ENCODE peak calls at places on chromosome 1, in six cellular contexts. O is left lobe of liver; R is substantia nigra; Z is stimulated activated CD8-positive, alpha-beta memory T cell treated with anti-CD3 and anti-CD28 coated beads, Interleukin-15, amount 100 ng/mL, for 4 hours; Y is left cardiac atrium; U is activated T-cell treated with anti-CD3 and anti-CD28 coated beads for 1 hour. H is an unnamed sample.

GRCh38 chr1:22857661-22858060 is 115.0 kb downstream of the LACTBL1 start:
- DNase-seq in O (no peak), R (no peak), Z (no peak), Y (no peak), U (no peak), H (no peak)

GRCh38 chr1:79235221-79236002 is 228.9 kb upstream of the ADGRL4 start:
- DNase-seq in O (no peak), R (no peak), Z (no peak), Y (no peak), U (no peak), H (no peak)

GRCh38 chr1:234111458-234112142 is 207.1 kb downstream of the SLC35F3 start:
- DNase-seq in O (no peak), R (no peak), Z (no peak), Y (peak), U (no peak), H (peak)

GRCh38 chr1:219340796-219341195 is 167.1 kb downstream of the LYPLAL1 start:
- DNase-seq in O (no peak), R (no peak), Z (no peak), Y (no peak), U (no peak), H (no peak)

GRCh38 chr1:167484726-167485125 is 33.6 kb downstream of the CD247 start:
- DNase-seq in O (no peak), R (no peak), Z (no peak), Y (no peak), U (no peak), H (no peak)

GRCh38 chr1:89994231-89994804 is 592 bp upstream of the ZNF326 start:
- DNase-seq in O (no peak), R (no peak), Z (no peak), Y (no peak), U (no peak), H (no peak)

GRCh38 chr1:157369808-157370521 is 182.3 kb downstream of the FCRL5 start:
- DNase-seq in O (no peak), R (no peak), Z (no peak), Y (no peak), U (peak), H (peak)

GRCh38 chr1:183002797-183003594 is 20.2 kb upstream of the LAMC1 start:
- DNase-seq in O (no peak), R (no peak), Z (no peak), Y (no peak), U (no peak), H (no peak)

GRCh38 chr1:69284508-69284907 is 283.2 kb upstream of the LRRC7 start:
- DNase-seq in O (no peak), R (no peak), Z (no peak), Y (no peak), U (no peak), H (no peak)

GRCh38 chr1:116537439-116537838 is 33.4 kb downstream of the CD58 start:
- DNase-seq in O (no peak), R (no peak), Z (no peak), Y (no peak), U (no peak), H (no peak)

GRCh38 chr1:59272507-59272906 is 24.4 kb upstream of the FGGY start:
- DNase-seq in O (no peak), R (no peak), Z (no peak), Y (no peak), U (no peak), H (no peak)

GRCh38 chr1:167714851-167715652 is 6.7 kb upstream of the MPZL1 start:
- DNase-seq in O (peak), R (peak), Z (peak), Y (peak), U (peak), H (peak)

GRCh38 chr1:46747683-46748288 is 28.9 kb upstream of the EFCAB14 start:
- DNase-seq in O (no peak), R (no peak), Z (no peak), Y (peak), U (no peak), H (peak)

GRCh38 chr1:75794382-75794781 is 2.3 kb upstream of the MSH4 start:
- DNase-seq in O (no peak), R (no peak), Z (no peak), Y (no peak), U (no peak), H (no peak)

GRCh38 chr1:202505356-202505755 is 156.9 kb downstream of the PPP1R12B start:
- DNase-seq in O (no peak), R (no peak), Z (no peak), Y (no peak), U (no peak), H (no peak)

GRCh38 chr1:86703696-86704455 is 500 bp upstream of the SH3GLB1 start:
- DNase-seq in O (no peak), R (peak), Z (peak), Y (no peak), U (peak), H (peak)

GRCh38 chr1:78351551-78352216 is 139.1 kb upstream of the PTGFR start:
- DNase-seq in O (no peak), R (no peak), Z (no peak), Y (no peak), U (no peak), H (no peak)

GRCh38 chr1:30966690-30967369 is 58.3 kb upstream of the SDC3 start:
- DNase-seq in O (no peak), R (no peak), Z (no peak), Y (no peak), U (no peak), H (peak)

H was measured in SJCRH30.